ENCODE peak calls at places on chromosomes 3 and 15, in five cellular contexts. One of them, this sample, is unnamed.
A peak's percentile ranks its signal among the peaks of the same experiment; 100 is the strongest.

GRCh38 chr15:83533548-83533947 is 86.4 kb downstream of the SH3GL3 start:
- DNase-seq in B cell: no peak
- DNase-seq in astrocyte: no peak
- DNase-seq in upper lobe of right lung: no peak
- DNase-seq in endothelial cell: no peak
- DNase-seq in this sample: no peak

GRCh38 chr15:49831206-49831965 is 210.5 kb downstream of the DTWD1 start:
- DNase-seq in endothelial cell: no peak
- DNase-seq in upper lobe of right lung: no peak
- DNase-seq in B cell: no peak
- DNase-seq in astrocyte: peak; percentile 89
- DNase-seq in this sample: no peak

GRCh38 chr15:70308011-70308761 is 210.5 kb upstream of the TLE3 start:
- DNase-seq in B cell: peak; percentile 78
- DNase-seq in endothelial cell: no peak
- DNase-seq in astrocyte: no peak
- DNase-seq in upper lobe of right lung: no peak
- DNase-seq in this sample: peak; percentile 60

GRCh38 chr3:60056394-60056793 is 1006.6 kb upstream of the CFAP20DC start:
- DNase-seq in upper lobe of right lung: no peak
- DNase-seq in endothelial cell: no peak
- DNase-seq in B cell: no peak
- DNase-seq in astrocyte: no peak
- DNase-seq in this sample: no peak

GRCh38 chr3:57977755-57978715 is 30.2 kb upstream of the FLNB start:
- DNase-seq in astrocyte: no peak
- DNase-seq in B cell: no peak
- DNase-seq in endothelial cell: no peak
- DNase-seq in upper lobe of right lung: no peak
- DNase-seq in this sample: no peak

GRCh38 chr3:72553298-72553697 is 294.9 kb downstream of the SHQ1 start:
- DNase-seq in astrocyte: no peak
- DNase-seq in B cell: no peak
- DNase-seq in endothelial cell: no peak
- DNase-seq in upper lobe of right lung: no peak
- DNase-seq in this sample: no peak

GRCh38 chr15:39918688-39919385 is 1.2 kb downstream of the GPR176 start:
- DNase-seq in astrocyte: peak; percentile 92
- DNase-seq in upper lobe of right lung: no peak
- DNase-seq in B cell: no peak
- DNase-seq in endothelial cell: no peak
- DNase-seq in this sample: no peak

GRCh38 chr3:58487140-58487886 is 4.6 kb upstream of the KCTD6 start:
- DNase-seq in endothelial cell: no peak
- DNase-seq in B cell: no peak
- DNase-seq in astrocyte: peak; percentile 67
- DNase-seq in upper lobe of right lung: no peak
- DNase-seq in this sample: no peak

GRCh38 chr3:52247455-52248164 is 2.1 kb downstream of the PPM1M start:
- DNase-seq in upper lobe of right lung: peak; percentile 31
- DNase-seq in B cell: no peak
- DNase-seq in astrocyte: no peak
- DNase-seq in endothelial cell: no peak
- DNase-seq in this sample: peak; percentile 9

GRCh38 chr3:34571714-34572113 is 773.3 kb downstream of the PDCD6IP start:
- DNase-seq in upper lobe of right lung: no peak
- DNase-seq in astrocyte: no peak
- DNase-seq in B cell: no peak
- DNase-seq in endothelial cell: no peak
- DNase-seq in this sample: no peak

GRCh38 chr3:39189648-39190269 is 2.6 kb downstream of the XIRP1 start:
- DNase-seq in endothelial cell: peak; percentile 72
- DNase-seq in B cell: peak; percentile 66
- DNase-seq in upper lobe of right lung: peak; percentile 73
- DNase-seq in astrocyte: peak; percentile 36
- DNase-seq in this sample: peak; percentile 77

GRCh38 chr3:72907851-72908620 is 20.2 kb downstream of the GXYLT2 start:
- DNase-seq in endothelial cell: no peak
- DNase-seq in astrocyte: peak; percentile 96
- DNase-seq in B cell: no peak
- DNase-seq in upper lobe of right lung: no peak
- DNase-seq in this sample: no peak

GRCh38 chr15:66720206-66721010 is 18.4 kb downstream of the SMAD6 start:
- DNase-seq in endothelial cell: no peak
- DNase-seq in astrocyte: peak; percentile 71
- DNase-seq in B cell: no peak
- DNase-seq in upper lobe of right lung: peak; percentile 84
- DNase-seq in this sample: no peak

GRCh38 chr15:77446840-77447390 is 26.2 kb downstream of the HMG20A start:
- DNase-seq in endothelial cell: no peak
- DNase-seq in upper lobe of right lung: no peak
- DNase-seq in astrocyte: no peak
- DNase-seq in B cell: no peak
- DNase-seq in this sample: no peak

This sample was measured in GM20000.